ENCODE peak calls at places on chromosomes 4 and X, in five cellular contexts. C is neural progenitor cell, M is fibroblast of lung, F is endothelial cell of umbilical vein, L is PC-3. K is an unnamed sample.
A peak's percentile ranks its signal among the peaks of the same experiment; 100 is the strongest.

GRCh38 chrX:9180623-9181022 is 146.7 kb upstream of the FAM9B start:
- DNase-seq in M (no peak), L (no peak), F (no peak), C (peak; percentile 2), K (no peak)

GRCh38 chr4:34181311-34181808 is 2063.0 kb downstream of the ARAP2 start:
- DNase-seq in F (peak; percentile 26), L (peak; percentile 85), M (peak; percentile 90), C (no peak), K (peak; percentile 98)

GRCh38 chr4:153115322-153116100 is 88.7 kb upstream of the TRIM2 start:
- DNase-seq in L (peak; percentile 91), F (peak; percentile 38), C (no peak), M (peak; percentile 85), K (peak; percentile 85)

GRCh38 chr4:73213917-73214663 is 44.5 kb downstream of the ANKRD17 start:
- DNase-seq in L (peak; percentile 14), F (peak; percentile 76), M (peak; percentile 55), C (no peak), K (no peak)

GRCh38 chr4:108060164-108060563 is 70.5 kb downstream of the HADH start:
- DNase-seq in F (no peak), C (peak; percentile 32), M (peak; percentile 45), L (peak; percentile 41), K (no peak)

GRCh38 chr4:22389240-22389871 is 126.5 kb downstream of the ADGRA3 start:
- DNase-seq in F (peak; percentile 78), L (peak; percentile 67), C (peak; percentile 73), M (peak; percentile 75), K (peak; percentile 49)

GRCh38 chr4:25677943-25678342 is 22.3 kb downstream of the SLC34A2 start:
- DNase-seq in M (no peak), C (no peak), F (no peak), L (no peak), K (no peak)

GRCh38 chr4:31234494-31234893 is 514.3 kb downstream of the PCDH7 start:
- DNase-seq in M (no peak), F (no peak), L (no peak), C (no peak), K (peak; percentile 1)

GRCh38 chrX:66717926-66718325 is 79.0 kb upstream of the EDA2R start:
- DNase-seq in F (no peak), M (no peak), L (no peak), C (no peak), K (no peak)

GRCh38 chr4:8123389-8123788 is 35.2 kb downstream of the ABLIM2 start:
- DNase-seq in L (no peak), F (no peak), C (peak; percentile 33), M (peak; percentile 39), K (no peak)

GRCh38 chrX:24396236-24396929 is 35.9 kb downstream of the SUPT20HL1 start:
- DNase-seq in F (peak; percentile 42), M (peak; percentile 83), C (no peak), L (peak; percentile 4), K (no peak)

GRCh38 chr4:85701881-85702321 is 227.0 kb downstream of the ARHGAP24 start:
- DNase-seq in F (no peak), C (no peak), L (no peak), M (no peak), K (no peak)

GRCh38 chr4:2304321-2304876 is 42.5 kb upstream of the MXD4 start:
- DNase-seq in F (no peak), M (no peak), L (no peak), C (no peak), K (peak; percentile 5)

GRCh38 chr4:2829321-2829932 is 14.2 kb upstream of the ADD1 start:
- DNase-seq in L (no peak), M (no peak), F (no peak), C (no peak), K (no peak)

GRCh38 chr4:91092398-91092955 is 965.3 kb downstream of the CCSER1 start:
- DNase-seq in M (no peak), L (peak; percentile 61), C (no peak), F (no peak), K (peak; percentile 44)

GRCh38 chrX:20285513-20285912 is 18.8 kb upstream of the RPS6KA3 start:
- DNase-seq in M (peak; percentile 12), C (no peak), F (no peak), L (peak; percentile 79), K (no peak)

GRCh38 chrX:1248381-1249061 is 20.1 kb upstream of the CSF2RA start:
- DNase-seq in L (no peak), C (peak; percentile 97), M (no peak), F (no peak), K (peak; percentile 26)

GRCh38 chrX:57595381-57595811 is 3.6 kb downstream of the ZXDB start:
- DNase-seq in M (peak; percentile 91), F (peak; percentile 61), L (peak; percentile 84), C (no peak), K (no peak)

GRCh38 chrX:119755981-119756533 is 2.3 kb upstream of the SOWAHD start:
- DNase-seq in L (no peak), F (no peak), C (no peak), M (no peak), K (no peak)

GRCh38 chr4:147355849-147356248 is 125.0 kb upstream of the EDNRA start:
- DNase-seq in F (peak; percentile 39), L (peak; percentile 62), M (peak; percentile 91), C (no peak), K (no peak)

GRCh38 chr4:57424231-57424897 is 314.2 kb upstream of the IGFBP7 start:
- DNase-seq in C (no peak), L (peak; percentile 97), M (peak; percentile 97), F (peak; percentile 79), K (peak; percentile 37)

GRCh38 chr4:40307627-40308497 is 27.3 kb upstream of the CHRNA9 start:
- DNase-seq in M (no peak), C (no peak), F (no peak), L (no peak), K (no peak)

GRCh38 chrX:118062817-118063615 is 53.6 kb downstream of the KLHL13 start:
- DNase-seq in L (no peak), C (no peak), M (no peak), F (no peak), K (no peak)

GRCh38 chr4:2746891-2747695 is 9.0 kb downstream of the TNIP2 start:
- DNase-seq in M (no peak), C (no peak), F (peak; percentile 22), L (no peak), K (no peak)

DNA sequence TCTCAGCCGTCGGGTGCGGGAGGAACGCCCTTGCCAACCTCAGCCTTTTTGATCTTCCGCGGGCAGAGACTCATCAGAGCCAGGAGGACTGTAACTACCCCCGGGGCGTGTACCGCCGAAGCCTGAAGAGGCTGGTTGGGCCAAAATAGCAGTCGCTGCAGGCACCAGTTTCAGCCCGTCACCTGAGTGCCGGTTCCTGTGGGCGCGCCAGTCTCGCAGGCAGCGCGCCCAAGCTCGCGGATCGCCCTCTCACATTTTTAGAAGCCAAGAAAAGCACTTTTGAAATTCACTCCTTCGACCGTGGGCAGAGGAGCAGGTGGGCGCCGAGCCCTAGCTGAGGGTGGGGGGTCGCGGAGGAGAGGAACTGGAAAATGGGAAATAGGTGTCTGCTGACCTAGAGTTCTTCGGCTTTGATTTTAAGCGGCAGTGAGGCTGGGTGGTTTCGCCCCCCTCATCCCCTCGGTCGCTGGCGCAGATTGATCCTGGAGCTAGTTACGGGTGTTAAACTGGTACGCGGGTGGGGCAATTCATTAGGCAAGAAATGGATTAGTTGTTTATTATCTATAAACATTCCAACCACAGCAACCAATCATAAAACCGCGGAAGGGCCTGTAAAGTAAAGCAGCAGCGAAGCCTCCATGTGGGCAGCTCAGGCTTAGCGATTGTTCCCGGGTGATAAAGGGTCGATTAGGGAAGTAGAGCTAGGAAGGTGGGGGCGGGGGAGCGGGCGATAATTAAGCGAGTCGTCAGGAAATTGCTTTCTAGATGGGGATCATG is 69.2 kb downstream of the FBXO8 start:
- DNase-seq in C (peak; percentile 82), M (no peak), L (no peak), F (no peak), K (no peak)
- TF ChIP-seq EZH2 in C (peak; percentile 93), M (peak; percentile 8), L (no peak), F (no peak), K (no peak)

DNA sequence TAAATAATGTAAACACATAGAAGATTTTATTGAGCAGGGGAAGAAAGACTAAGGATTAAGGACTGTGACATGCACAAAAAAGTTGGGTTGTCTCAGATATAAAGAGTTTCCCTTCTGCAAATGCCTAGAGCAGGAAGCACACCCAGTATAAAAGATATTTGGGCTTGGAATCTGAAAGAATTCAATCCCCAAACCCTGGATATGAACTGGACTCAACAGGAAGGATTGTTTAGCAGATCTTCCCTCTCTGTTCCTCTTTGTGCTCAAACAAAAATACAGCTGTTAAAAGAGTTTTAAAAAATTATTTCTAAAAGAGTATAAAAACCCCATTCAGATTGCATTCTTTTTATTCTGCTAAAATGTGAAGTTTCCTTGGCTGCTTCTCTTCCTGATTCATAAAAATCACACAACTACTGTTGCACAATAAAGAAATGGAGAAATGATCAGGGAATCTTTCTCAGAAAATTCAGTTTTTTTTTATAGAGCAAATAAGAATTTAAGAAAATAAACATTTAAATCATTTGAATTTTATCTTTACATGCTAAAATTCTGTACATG is 71.4 kb downstream of the PDLIM5 start:
- DNase-seq in L (no peak), C (no peak), M (no peak), F (no peak), K (no peak)
- H3K4me1 ChIP-seq in L (peaks cover 7% of the 10 kb centered on the region), C (no peaks in the 10 kb centered on the region), M (peaks cover 13% of the 10 kb centered on the region), F (peaks cover 26% of the 10 kb centered on the region), K (peaks cover 6% of the 10 kb centered on the region)

GRCh38 chrX:71542411-71542810 is 9.5 kb downstream of the OGT start:
- DNase-seq in F (peak; percentile 30), C (no peak), L (peak; percentile 68), M (peak; percentile 55), K (no peak)
- H3K4me2 ChIP-seq in F (peak overlapping the region; percentile 79), C (no peak overlapping the region), L (peak overlapping the region; percentile 78), M (peak overlapping the region; percentile 25), K (peak overlapping the region; percentile 57)

GRCh38 chr4:112523008-112523440 is 7.0 kb upstream of the NEUROG2 start:
- DNase-seq in C (peak; percentile 85), L (no peak), F (peak; percentile 49), M (peak; percentile 57), K (no peak)
- TF ChIP-seq EZH2 in C (no peak), L (no peak), F (peak; percentile 44), M (no peak), K (no peak)

GRCh38 chr4:156767911-156768415 is 203.6 kb downstream of the PDGFC start:
- DNase-seq in F (no peak), L (no peak), C (no peak), M (no peak), K (no peak)
- H3K4me1 ChIP-seq in F (peaks cover 14% of the 10 kb centered on the region), L (peaks cover 29% of the 10 kb centered on the region), C (peaks cover 25% of the 10 kb centered on the region), M (peaks cover 19% of the 10 kb centered on the region), K (no peaks in the 10 kb centered on the region)

K was measured in PC-9.